ENCODE peak calls at places on chromosomes 12 and 14, in five cellular contexts. K is fibroblast of lung, O is thoracic aorta, J is testis, R is lung. L is an unnamed sample.
A peak's percentile ranks its signal among the peaks of the same experiment; 100 is the strongest.

GRCh38 chr12:2682301-2683282 is 112.2 kb upstream of the FKBP4 start:
- DNase-seq in K (peak; percentile 54), O (no peak), J (peak; percentile 45), R (peak; percentile 28), L (peak; percentile 42)

GRCh38 chr14:93112891-93113677 is 2.6 kb downstream of the ITPK1 start:
- DNase-seq in K (peak; percentile 86), O (peak; percentile 61), J (peak; percentile 96), R (peak; percentile 83), L (peak; percentile 89)

GRCh38 chr14:71206766-71207371 is 299.6 kb downstream of the PCNX1 start:
- DNase-seq in K (peak; percentile 23), O (peak; percentile 53), J (no peak), R (no peak), L (peak; percentile 85)

GRCh38 chr14:104019029-104019428 is 66.5 kb upstream of the ASPG start:
- DNase-seq in K (no peak), O (no peak), J (no peak), R (no peak), L (no peak)

GRCh38 chr12:124654666-124655316 is 87.4 kb upstream of the NCOR2 start:
- DNase-seq in K (no peak), O (no peak), J (peak; percentile 82), R (peak; percentile 64), L (no peak)

GRCh38 chr12:10121278-10121677 is 8.7 kb downstream of the CLEC7A start:
- DNase-seq in K (no peak), O (no peak), J (no peak), R (no peak), L (no peak)

GRCh38 chr14:91374897-91375747 is 42.5 kb downstream of the CCDC88C start:
- DNase-seq in K (no peak), O (no peak), J (no peak), R (no peak), L (no peak)

GRCh38 chr14:75141967-75142366 is 15.1 kb upstream of the NEK9 start:
- DNase-seq in K (peak; percentile 50), O (no peak), J (peak; percentile 38), R (no peak), L (peak; percentile 50)

GRCh38 chr14:74938873-74939495 is 15.9 kb upstream of the RPS6KL1 start:
- DNase-seq in K (no peak), O (no peak), J (no peak), R (no peak), L (no peak)

GRCh38 chr12:124428792-124429281 is 133.9 kb downstream of the RFLNA start:
- DNase-seq in K (peak; percentile 86), O (no peak), J (no peak), R (no peak), L (no peak)

GRCh38 chr12:89101440-89101839 is 250.9 kb downstream of the DUSP6 start:
- DNase-seq in K (no peak), O (no peak), J (no peak), R (no peak), L (no peak)

GRCh38 chr14:69571879-69572633 is 2.6 kb downstream of the CCDC177 start:
- DNase-seq in K (peak; percentile 14), O (no peak), J (peak; percentile 52), R (no peak), L (no peak)

GRCh38 chr14:49615776-49616175 is 4.7 kb downstream of the RPL36AL start:
- DNase-seq in K (no peak), O (no peak), J (no peak), R (peak; percentile 10), L (no peak)

GRCh38 chr14:81231540-81231939 is 10.8 kb upstream of the GTF2A1 start:
- DNase-seq in K (no peak), O (no peak), J (no peak), R (no peak), L (no peak)

GRCh38 chr14:65098586-65098985 is 3.7 kb downstream of the MAX start:
- DNase-seq in K (peak; percentile 60), O (no peak), J (no peak), R (no peak), L (peak; percentile 59)

GRCh38 chr12:14278294-14278953 is 87.1 kb upstream of the ATF7IP start:
- DNase-seq in K (no peak), O (no peak), J (peak; percentile 43), R (no peak), L (no peak)

GRCh38 chr12:123602651-123603195 is 824 bp downstream of the DDX55 start:
- DNase-seq in K (no peak), O (no peak), J (peak; percentile 13), R (no peak), L (no peak)

GRCh38 chr14:99531221-99532096 is 50.2 kb downstream of the CCNK start:
- DNase-seq in K (peak; percentile 62), O (no peak), J (no peak), R (no peak), L (peak; percentile 64)

GRCh38 chr14:85599939-85600338 is 70.0 kb downstream of the FLRT2 start:
- DNase-seq in K (no peak), O (no peak), J (no peak), R (no peak), L (peak; percentile 62)

GRCh38 chr12:4956054-4956453 is 46.3 kb downstream of the KCNA1 start:
- DNase-seq in K (no peak), O (no peak), J (no peak), R (no peak), L (peak; percentile 77)

GRCh38 chr14:73209943-73210342 is 27.4 kb upstream of the PAPLN start:
- DNase-seq in K (peak; percentile 75), O (no peak), J (no peak), R (no peak), L (peak; percentile 66)

GRCh38 chr12:107461222-107461980 is 224.2 kb upstream of the PWP1 start:
- DNase-seq in K (peak; percentile 56), O (no peak), J (no peak), R (no peak), L (peak; percentile 94)

GRCh38 chr12:131747771-131748170 is 36.9 kb downstream of the SFSWAP start:
- DNase-seq in K (no peak), O (no peak), J (no peak), R (no peak), L (no peak)

GRCh38 chr12:13044859-13045384 is 741 bp downstream of the FAM234B start:
- DNase-seq in K (peak; percentile 14), O (no peak), J (no peak), R (no peak), L (peak; percentile 22)

GRCh38 chr12:132631357-132632065 is 12.9 kb downstream of the P2RX2 start:
- DNase-seq in K (no peak), O (no peak), J (no peak), R (no peak), L (no peak)

GRCh38 chr14:53841109-53842099 is 115.2 kb downstream of the BMP4 start:
- DNase-seq in K (no peak), O (no peak), J (no peak), R (no peak), L (no peak)

GRCh38 chr12:42145197-42145549 is 499 bp upstream of the GXYLT1 start:
- DNase-seq in K (peak; percentile 2), O (no peak), J (no peak), R (no peak), L (no peak)

GRCh38 chr12:113136128-113136989 is 798 bp upstream of the RASAL1 start:
- DNase-seq in K (no peak), O (no peak), J (peak; percentile 87), R (no peak), L (no peak)

GRCh38 chr14:30614155-30614554 is 8.0 kb upstream of the SCFD1 start:
- DNase-seq in K (no peak), O (no peak), J (no peak), R (no peak), L (no peak)

GRCh38 chr12:116637589-116638165 is 78.5 kb downstream of the MAP1LC3B2 start:
- DNase-seq in K (no peak), O (no peak), J (no peak), R (no peak), L (no peak)

GRCh38 chr14:105120056-105120455 is 48.5 kb downstream of the JAG2 start:
- DNase-seq in K (no peak), O (no peak), J (no peak), R (no peak), L (no peak)

GRCh38 chr14:61472025-61472672 is 150.8 kb downstream of the PRKCH start:
- DNase-seq in K (peak; percentile 98), O (no peak), J (no peak), R (peak; percentile 28), L (peak; percentile 97)
- H3K4me3 ChIP-seq in K (peak overlapping the region; percentile 45), O (peak overlapping the region; percentile 69), J (no peak overlapping the region), R (no peak overlapping the region), L (peak overlapping the region; percentile 64)

DNA sequence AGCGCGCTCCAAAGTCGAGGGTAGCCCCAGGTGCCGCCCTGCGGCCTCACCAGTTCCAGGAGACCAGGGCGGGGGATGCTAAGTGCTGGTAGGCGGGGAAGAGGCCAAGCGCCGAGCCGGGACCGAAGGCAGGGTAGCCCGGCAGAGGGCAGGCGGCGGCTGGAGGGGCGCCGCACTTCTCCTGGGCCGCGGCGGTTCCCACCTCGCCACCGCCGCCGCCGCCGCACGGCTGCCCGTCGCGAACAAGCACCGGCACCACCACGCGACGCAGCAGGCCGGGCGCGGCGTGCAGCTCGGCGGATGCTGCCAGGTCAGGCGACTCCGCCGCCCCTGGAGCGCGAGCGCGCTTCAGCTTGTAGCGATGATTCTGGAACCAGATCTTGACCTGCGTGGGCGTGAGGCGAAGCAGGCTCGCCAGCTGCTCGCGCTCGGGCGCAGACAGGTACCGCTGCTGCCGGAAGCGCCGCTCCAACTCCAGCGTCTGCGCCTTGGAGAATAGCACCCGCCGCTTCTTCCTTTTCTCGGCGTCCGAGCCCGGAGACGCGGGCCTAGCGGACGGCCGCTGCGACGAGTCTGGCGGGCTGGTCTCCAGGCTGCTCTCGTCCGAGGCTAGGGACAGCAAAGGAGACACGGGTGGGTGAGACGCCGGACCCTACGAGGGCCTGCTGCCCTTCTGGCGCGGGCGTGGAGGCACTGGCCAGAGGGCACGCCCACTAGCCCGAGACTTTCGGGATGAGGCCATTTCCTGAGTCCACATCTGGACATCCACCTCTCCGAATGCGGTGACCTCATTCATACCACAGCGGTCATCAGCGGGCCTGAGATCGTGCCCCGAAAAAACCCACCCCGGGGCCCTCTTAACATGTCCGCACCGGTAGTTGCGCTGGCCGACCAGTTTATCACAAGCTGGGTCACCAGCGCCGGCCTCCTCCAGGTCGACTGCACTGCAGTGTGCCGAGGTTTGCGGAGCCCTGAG is 1.3 kb downstream of the NKX2-8 start:
- DNase-seq in K (peak; percentile 15), O (no peak), J (peak; percentile 53), R (no peak), L (peak; percentile 16)
- TF ChIP-seq CTCF in K (no peak), O (no peak), J (no peak), R (no peak), L (no peak)

GRCh38 chr12:111893287-111893686 is 51.3 kb downstream of the MAPKAPK5 start:
- DNase-seq in K (no peak), O (no peak), J (no peak), R (no peak), L (no peak)

GRCh38 chr12:111886662-111887545 is 44.9 kb downstream of the MAPKAPK5 start:
- DNase-seq in K (no peak), O (no peak), J (no peak), R (no peak), L (no peak)

GRCh38 chr12:111887916-111888745 is 46.1 kb downstream of the MAPKAPK5 start:
- DNase-seq in K (no peak), O (no peak), J (no peak), R (no peak), L (no peak)
- H3K4me3 ChIP-seq in K (no peak overlapping the region), O (no peak overlapping the region), J (no peak overlapping the region), R (no peak overlapping the region), L (no peak overlapping the region)

DNA sequence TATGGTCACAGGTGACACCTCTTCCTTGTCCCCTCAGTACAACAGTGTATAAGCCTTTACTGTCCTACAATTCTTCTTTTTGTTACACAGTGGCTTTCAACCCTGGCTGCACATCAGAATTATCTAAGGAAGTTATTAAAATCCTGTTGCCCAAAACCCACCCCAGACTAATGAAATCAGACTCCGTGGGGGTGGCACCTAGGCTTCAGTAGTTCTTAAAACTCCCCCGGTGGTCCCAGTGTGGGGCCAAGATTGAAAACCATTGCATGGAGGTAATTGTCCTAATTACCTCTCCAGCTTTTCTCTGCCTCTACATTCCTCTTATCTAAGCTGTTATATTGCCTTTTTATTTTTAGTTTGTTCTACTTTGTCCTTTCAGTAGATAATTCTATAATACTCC is 172.8 kb downstream of the DAD1 start:
- DNase-seq in K (no peak), O (no peak), J (no peak), R (no peak), L (no peak)
- TF ChIP-seq CTCF in K (no peak), O (no peak), J (no peak), R (no peak), L (no peak)

L was measured in fibroblast of the aortic adventitia.